ENCODE peak calls at places on chromosome X, in five cellular contexts. J is endodermal cell, O is GM23248, G is lower lobe of right lung, S is astrocyte. M is an unnamed sample.
A peak's percentile ranks its signal among the peaks of the same experiment; 100 is the strongest.

GRCh38 chrX:44071070-44071645 is 98.0 kb upstream of the NDP start:
- DNase-seq in G (no peak), S (no peak), J (no peak), O (peak; percentile 1), M (no peak)

GRCh38 chrX:4878642-4879041 is 1165.2 kb upstream of the PRKX start:
- DNase-seq in O (no peak), S (no peak), J (no peak), G (no peak), M (no peak)

GRCh38 chrX:108399427-108400165 is 38.6 kb downstream of the COL4A6 start:
- DNase-seq in G (no peak), J (no peak), O (peak; percentile 66), S (peak; percentile 10), M (no peak)

GRCh38 chrX:23785564-23785963 is 2.6 kb downstream of the SAT1 start:
- DNase-seq in J (no peak), O (no peak), G (no peak), S (no peak), M (no peak)

GRCh38 chrX:18995216-18995615 is 11.3 kb upstream of the PHKA2 start:
- DNase-seq in S (peak; percentile 79), G (no peak), O (peak; percentile 72), J (no peak), M (no peak)

GRCh38 chrX:110120025-110120424 is 117.1 kb downstream of the TMEM164 start:
- DNase-seq in J (no peak), S (no peak), O (no peak), G (peak; percentile 49), M (no peak)

GRCh38 chrX:46208225-46208854 is 336.9 kb downstream of the ZNF674 start:
- DNase-seq in O (peak; percentile 58), S (peak; percentile 76), J (no peak), G (no peak), M (no peak)

GRCh38 chrX:147859666-147860065 is 52.1 kb upstream of the FMR1 start:
- DNase-seq in O (no peak), G (no peak), J (no peak), S (no peak), M (no peak)

GRCh38 chrX:291411-291901 is 10.3 kb downstream of the PLCXD1 start:
- DNase-seq in G (peak; percentile 39), J (no peak), O (no peak), S (no peak), M (no peak)

GRCh38 chrX:112784692-112785091 is 55.9 kb downstream of the AMOT start:
- DNase-seq in G (no peak), O (no peak), S (no peak), J (no peak), M (no peak)

DNA sequence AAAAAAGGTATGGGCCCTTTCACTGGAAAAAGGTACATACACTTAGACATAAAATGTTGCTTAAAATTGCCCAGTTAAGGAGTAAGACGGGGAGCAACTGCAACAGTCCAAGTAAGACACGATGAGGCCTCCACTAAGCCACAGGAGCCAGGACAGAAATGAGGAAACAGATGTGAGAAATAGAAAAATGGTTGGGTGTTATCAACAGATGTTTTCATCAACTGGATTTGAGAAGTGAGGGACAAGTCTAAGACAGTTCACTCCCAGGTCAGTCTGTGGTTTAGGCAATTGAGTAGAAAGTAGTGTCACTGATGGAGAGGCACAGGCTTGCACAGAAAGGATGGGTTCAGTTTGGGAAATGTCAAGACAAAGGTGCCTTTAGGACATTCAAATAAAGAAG is 23.5 kb upstream of the PHF8 start:
- DNase-seq in J (no peak), O (no peak), G (no peak), S (no peak), M (no peak)
- H3K4me1 ChIP-seq in J (no peaks in the 10 kb centered on the region), O (peaks cover 9% of the 10 kb centered on the region), G (no peaks in the 10 kb centered on the region), S (no peaks in the 10 kb centered on the region), M (no peaks in the 10 kb centered on the region)

DNA sequence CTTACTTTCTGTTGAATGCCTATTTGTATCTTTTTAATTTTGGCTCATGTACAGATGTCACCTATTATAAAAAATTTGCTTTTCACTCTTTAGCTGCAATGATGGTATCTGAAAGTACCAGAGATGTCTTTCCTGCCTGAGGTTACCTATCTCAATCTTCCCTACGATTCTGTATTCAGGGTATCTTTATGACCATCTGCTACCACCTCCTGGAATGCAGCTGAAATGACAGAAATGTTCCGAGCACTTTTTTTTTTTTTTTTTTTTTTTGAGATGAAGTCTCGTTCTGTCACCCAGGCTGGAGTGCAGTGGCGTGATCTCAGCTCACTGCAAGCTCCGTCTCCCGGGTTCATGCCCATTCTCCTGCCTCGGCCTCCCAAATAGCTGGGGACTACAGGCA is 136.4 kb downstream of the REPS2 start:
- DNase-seq in J (no peak), S (no peak), O (peak; percentile 25), G (no peak), M (peak; percentile 23)
- H3K4me3 ChIP-seq in J (no peak overlapping the region), S (no peak overlapping the region), O (no peak overlapping the region), G (no peak overlapping the region), M (no peak overlapping the region)

DNA sequence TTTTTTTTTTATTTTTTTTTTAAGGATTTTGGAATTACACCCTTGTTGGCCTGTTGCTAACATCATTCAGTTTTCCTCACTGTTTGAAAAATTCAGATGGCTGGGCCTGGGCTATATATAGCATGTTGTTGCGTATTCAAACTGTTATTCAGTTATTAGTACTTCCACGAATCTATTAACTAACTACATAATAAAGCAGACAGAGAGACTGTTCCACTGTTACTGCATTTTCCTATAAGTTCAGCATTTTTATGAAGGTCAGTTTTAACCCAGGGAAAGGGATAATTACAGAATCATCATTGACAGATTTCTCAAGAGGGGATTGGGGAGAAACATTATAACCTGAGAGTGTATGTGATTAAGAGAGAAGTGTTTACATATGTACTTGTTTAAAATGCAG is 3.1 kb downstream of the DOCK11 start:
- DNase-seq in S (no peak), G (no peak), O (no peak), J (no peak), M (no peak)
- H3K4me1 ChIP-seq in S (peaks cover 9% of the 10 kb centered on the region), G (no peaks in the 10 kb centered on the region), O (peaks cover 4% of the 10 kb centered on the region), J (no peaks in the 10 kb centered on the region), M (peaks cover 4% of the 10 kb centered on the region)

GRCh38 chrX:123188081-123188480 is 4.0 kb downstream of the GRIA3 start:
- DNase-seq in G (no peak), O (peak; percentile 81), J (no peak), S (peak; percentile 25), M (no peak)

GRCh38 chrX:123186796-123187195 is 2.7 kb downstream of the GRIA3 start:
- DNase-seq in J (no peak), G (no peak), S (no peak), O (peak; percentile 63), M (no peak)

GRCh38 chrX:123184858-123185251 is 777 bp downstream of the GRIA3 start:
- DNase-seq in S (peak; percentile 12), G (no peak), J (peak; percentile 69), O (peak; percentile 69), M (peak; percentile 31)

GRCh38 chrX:123184199-123184857 is at the start of gene GRIA3:
- DNase-seq in J (peak; percentile 61), O (peak; percentile 62), S (peak; percentile 68), G (no peak), M (peak; percentile 45)

GRCh38 chrX:123185714-123186113 is 1.6 kb downstream of the GRIA3 start:
- DNase-seq in O (peak; percentile 56), J (no peak), S (peak; percentile 33), G (no peak), M (no peak)
- H3K4me3 ChIP-seq in O (peak overlapping the region; percentile 87), J (peak overlapping the region; percentile 77), S (peak overlapping the region; percentile 68), G (no peak overlapping the region), M (peak overlapping the region; percentile 64)